ENCODE peak calls at places on chromosomes 6 and 20, in six cellular contexts. C is HFF-Myc; A is psoas muscle; S is IMR-90; P is cardiac muscle cell; N is naive thymus-derived CD4-positive, alpha-beta T cell. B is an unnamed sample.

GRCh38 chr6:111691345-111692225 is 85.9 kb upstream of the TRAF3IP2 start:
- DNase-seq in C (peak), A (peak), S (no peak), P (peak), N (no peak), B (peak)

GRCh38 chr6:125508793-125509192 is 207.0 kb upstream of the HDDC2 start:
- DNase-seq in C (no peak), A (no peak), S (no peak), P (no peak), N (no peak), B (no peak)

GRCh38 chr6:129736105-129736504 is 26.1 kb upstream of the ARHGAP18 start:
- DNase-seq in C (no peak), A (no peak), S (no peak), P (no peak), N (no peak), B (no peak)

GRCh38 chr6:130054725-130055124 is 36.3 kb downstream of the L3MBTL3 start:
- DNase-seq in C (no peak), A (no peak), S (no peak), P (no peak), N (no peak), B (no peak)

GRCh38 chr6:25868784-25869183 is 5.3 kb downstream of the SLC17A3 start:
- DNase-seq in C (no peak), A (no peak), S (no peak), P (no peak), N (no peak), B (no peak)

GRCh38 chr20:36792422-36792821 is 18.9 kb upstream of the DSN1 start:
- DNase-seq in C (no peak), A (no peak), S (peak), P (peak), N (no peak), B (peak)

GRCh38 chr6:16781348-16782169 is 20.3 kb upstream of the ATXN1 start:
- DNase-seq in C (no peak), A (no peak), S (no peak), P (peak), N (no peak), B (peak)

GRCh38 chr6:155765275-155766194 is 309.9 kb upstream of the NOX3 start:
- DNase-seq in C (no peak), A (no peak), S (peak), P (no peak), N (no peak), B (peak)

GRCh38 chr6:39956951-39957350 is 22.7 kb upstream of the MOCS1 start:
- DNase-seq in C (no peak), A (no peak), S (peak), P (no peak), N (no peak), B (peak)

GRCh38 chr6:18861182-18861581 is 474.0 kb downstream of the RNF144B start:
- DNase-seq in C (no peak), A (no peak), S (no peak), P (no peak), N (no peak), B (no peak)

GRCh38 chr6:87671555-87672029 is 30.4 kb downstream of the AKIRIN2 start:
- DNase-seq in C (no peak), A (no peak), S (no peak), P (peak), N (no peak), B (no peak)

GRCh38 chr20:56750430-56750829 is 121.3 kb downstream of the TFAP2C start:
- DNase-seq in C (no peak), A (no peak), S (no peak), P (peak), N (no peak), B (no peak)

GRCh38 chr6:147248859-147249258 is 44.6 kb downstream of the STXBP5 start:
- DNase-seq in C (no peak), A (no peak), S (no peak), P (no peak), N (no peak), B (no peak)

GRCh38 chr20:62117658-62118057 is 4.6 kb upstream of the LSM14B start:
- DNase-seq in C (no peak), A (peak), S (no peak), P (peak), N (peak), B (no peak)

GRCh38 chr6:150134280-150134920 is 8.4 kb upstream of the PPP1R14C start:
- DNase-seq in C (no peak), A (no peak), S (no peak), P (no peak), N (no peak), B (no peak)

GRCh38 chr20:46031701-46032254 is 2.8 kb downstream of the SLC12A5 start:
- DNase-seq in C (no peak), A (no peak), S (no peak), P (peak), N (no peak), B (no peak)

GRCh38 chr6:27582928-27583725 is 110.2 kb upstream of the ZNF184 start:
- DNase-seq in C (no peak), A (no peak), S (peak), P (peak), N (peak), B (peak)

GRCh38 chr6:158011980-158012566 is 30.4 kb downstream of the SYNJ2 start:
- DNase-seq in C (no peak), A (peak), S (no peak), P (no peak), N (no peak), B (no peak)

GRCh38 chr6:52102330-52102932 is 15.0 kb upstream of the PKHD1 start:
- DNase-seq in C (no peak), A (peak), S (no peak), P (no peak), N (no peak), B (no peak)

GRCh38 chr6:149488815-149489214 is 4.0 kb upstream of the ZC3H12D start:
- DNase-seq in C (no peak), A (no peak), S (no peak), P (no peak), N (no peak), B (no peak)

GRCh38 chr20:12847862-12848261 is 160.9 kb upstream of the SPTLC3 start:
- DNase-seq in C (no peak), A (no peak), S (no peak), P (peak), N (no peak), B (peak)

GRCh38 chr20:58179432-58180099 is 48.9 kb downstream of the ANKRD60 start:
- DNase-seq in C (no peak), A (peak), S (no peak), P (peak), N (peak), B (peak)

GRCh38 chr20:42530855-42531674 is 658.6 kb downstream of the PTPRT start:
- DNase-seq in C (no peak), A (no peak), S (no peak), P (peak), N (no peak), B (peak)

GRCh38 chr6:20044883-20045282 is 167.4 kb downstream of the MBOAT1 start:
- DNase-seq in C (no peak), A (no peak), S (no peak), P (peak), N (no peak), B (no peak)

GRCh38 chr20:5531318-5532081 is 214.7 kb upstream of the PROKR2 start:
- DNase-seq in C (no peak), A (no peak), S (peak), P (no peak), N (no peak), B (peak)

GRCh38 chr6:158648682-158649131 is 1.1 kb upstream of the SYTL3 start:
- DNase-seq in C (no peak), A (no peak), S (peak), P (peak), N (peak), B (peak)

GRCh38 chr20:24488800-24489175 is 19.4 kb downstream of the SYNDIG1 start:
- DNase-seq in C (no peak), A (no peak), S (no peak), P (no peak), N (no peak), B (no peak)

GRCh38 chr6:65110031-65110430 is 597.0 kb downstream of the EYS start:
- DNase-seq in C (no peak), A (no peak), S (no peak), P (no peak), N (no peak), B (no peak)

GRCh38 chr6:33566182-33567084 is 13.6 kb downstream of the BAK1 start:
- DNase-seq in C (no peak), A (no peak), S (peak), P (no peak), N (no peak), B (no peak)

GRCh38 chr6:98871057-98871456 is 36.7 kb downstream of the POU3F2 start:
- DNase-seq in C (no peak), A (no peak), S (no peak), P (no peak), N (no peak), B (peak)

GRCh38 chr6:109164331-109164730 is 69.0 kb downstream of the CEP57L1 start:
- DNase-seq in C (no peak), A (no peak), S (no peak), P (no peak), N (no peak), B (no peak)
- H3K4me3 ChIP-seq in C (no peak), A (no peak), S (no peak), P (no peak), N (no peak), B (no peak)

GRCh38 chr6:104943781-104944180 is 13.1 kb upstream of the LIN28B start:
- DNase-seq in C (no peak), A (no peak), S (peak), P (peak), N (no peak), B (no peak)

GRCh38 chr6:104940238-104940880 is 16.5 kb upstream of the LIN28B start:
- DNase-seq in C (no peak), A (no peak), S (no peak), P (peak), N (no peak), B (no peak)

GRCh38 chr6:104936766-104937535 is 20.0 kb upstream of the LIN28B start:
- DNase-seq in C (no peak), A (no peak), S (no peak), P (no peak), N (no peak), B (no peak)

GRCh38 chr6:104941694-104942177 is 15.2 kb upstream of the LIN28B start:
- DNase-seq in C (no peak), A (no peak), S (no peak), P (peak), N (no peak), B (no peak)

GRCh38 chr6:104940881-104941693 is 15.8 kb upstream of the LIN28B start:
- DNase-seq in C (no peak), A (peak), S (peak), P (peak), N (peak), B (peak)
- H3K4me3 ChIP-seq in C (peak), A (peak), S (peak), P (peak), N (no peak), B (peak)

GRCh38 chr6:168475188-168476013 is 34.4 kb downstream of the SMOC2 start:
- DNase-seq in C (no peak), A (no peak), S (no peak), P (no peak), N (no peak), B (no peak)
- H3K4me3 ChIP-seq in C (no peak), A (no peak), S (no peak), P (no peak), N (no peak), B (no peak)

GRCh38 chr6:73703514-73703913 is 7.5 kb downstream of the CD109 start:
- DNase-seq in C (no peak), A (no peak), S (no peak), P (no peak), N (no peak), B (no peak)
- H3K4me3 ChIP-seq in C (no peak), A (no peak), S (no peak), P (no peak), N (no peak), B (no peak)

GRCh38 chr6:73579851-73580246 is 59.0 kb upstream of the EEF1A1 start:
- DNase-seq in C (peak), A (no peak), S (peak), P (no peak), N (no peak), B (peak)
- H3K4me3 ChIP-seq in C (peak), A (peak), S (no peak), P (no peak), N (no peak), B (peak)

B was measured in AG10803.